ENCODE peak calls at places on chromosomes 16 and 17, in six cellular contexts. One of them, this sample, is unnamed.

GRCh38 chr16:83068686-83069085 is 441.9 kb downstream of the CDH13 start:
- DNase-seq in tibial artery: no peak
- DNase-seq in body of pancreas: no peak
- DNase-seq in IMR-90: peak
- DNase-seq in psoas muscle: no peak
- DNase-seq in CD8-positive, alpha-beta T cell: no peak
- DNase-seq in this sample: no peak

GRCh38 chr17:76268991-76269981 is 4.1 kb downstream of the UBALD2 start:
- DNase-seq in tibial artery: no peak
- DNase-seq in body of pancreas: no peak
- DNase-seq in IMR-90: no peak
- DNase-seq in psoas muscle: peak
- DNase-seq in CD8-positive, alpha-beta T cell: no peak
- DNase-seq in this sample: no peak

GRCh38 chr17:57597531-57598453 is 147.3 kb downstream of the CCDC182 start:
- DNase-seq in tibial artery: no peak
- DNase-seq in body of pancreas: peak
- DNase-seq in IMR-90: peak
- DNase-seq in psoas muscle: peak
- DNase-seq in CD8-positive, alpha-beta T cell: no peak
- DNase-seq in this sample: peak

GRCh38 chr16:3458278-3458851 is 14.9 kb downstream of the NAA60 start:
- DNase-seq in tibial artery: peak
- DNase-seq in body of pancreas: no peak
- DNase-seq in IMR-90: peak
- DNase-seq in psoas muscle: no peak
- DNase-seq in CD8-positive, alpha-beta T cell: no peak
- DNase-seq in this sample: no peak

GRCh38 chr17:56680676-56681075 is 87.2 kb downstream of the NOG start:
- DNase-seq in tibial artery: no peak
- DNase-seq in body of pancreas: no peak
- DNase-seq in IMR-90: no peak
- DNase-seq in psoas muscle: no peak
- DNase-seq in CD8-positive, alpha-beta T cell: no peak
- DNase-seq in this sample: no peak

GRCh38 chr17:53142890-53143289 is 679.8 kb upstream of the KIF2B start:
- DNase-seq in tibial artery: no peak
- DNase-seq in body of pancreas: no peak
- DNase-seq in IMR-90: no peak
- DNase-seq in psoas muscle: no peak
- DNase-seq in CD8-positive, alpha-beta T cell: no peak
- DNase-seq in this sample: no peak

GRCh38 chr16:77937473-77938195 is 84.7 kb upstream of the CLEC3A start:
- DNase-seq in tibial artery: no peak
- DNase-seq in body of pancreas: no peak
- DNase-seq in IMR-90: peak
- DNase-seq in psoas muscle: no peak
- DNase-seq in CD8-positive, alpha-beta T cell: no peak
- DNase-seq in this sample: no peak

GRCh38 chr17:77691216-77692085 is 267.1 kb upstream of the TNRC6C start:
- DNase-seq in tibial artery: peak
- DNase-seq in body of pancreas: no peak
- DNase-seq in IMR-90: no peak
- DNase-seq in psoas muscle: no peak
- DNase-seq in CD8-positive, alpha-beta T cell: no peak
- DNase-seq in this sample: no peak

GRCh38 chr16:67241008-67241900 is 6.0 kb downstream of the FHOD1 start:
- DNase-seq in tibial artery: peak
- DNase-seq in body of pancreas: peak
- DNase-seq in IMR-90: peak
- DNase-seq in psoas muscle: peak
- DNase-seq in CD8-positive, alpha-beta T cell: no peak
- DNase-seq in this sample: peak

GRCh38 chr16:22721497-22722100 is 92.4 kb upstream of the HS3ST2 start:
- DNase-seq in tibial artery: no peak
- DNase-seq in body of pancreas: no peak
- DNase-seq in IMR-90: no peak
- DNase-seq in psoas muscle: no peak
- DNase-seq in CD8-positive, alpha-beta T cell: no peak
- DNase-seq in this sample: peak

GRCh38 chr17:38729886-38730525 is at the start of gene CISD3:
- DNase-seq in tibial artery: peak
- DNase-seq in body of pancreas: peak
- DNase-seq in IMR-90: peak
- DNase-seq in psoas muscle: peak
- DNase-seq in CD8-positive, alpha-beta T cell: peak
- DNase-seq in this sample: peak

GRCh38 chr17:13302983-13303382 is 285.2 kb upstream of the ELAC2 start:
- DNase-seq in tibial artery: no peak
- DNase-seq in body of pancreas: no peak
- DNase-seq in IMR-90: no peak
- DNase-seq in psoas muscle: no peak
- DNase-seq in CD8-positive, alpha-beta T cell: no peak
- DNase-seq in this sample: no peak

GRCh38 chr17:67246648-67247415 is 1.8 kb upstream of the HELZ start:
- DNase-seq in tibial artery: no peak
- DNase-seq in body of pancreas: peak
- DNase-seq in IMR-90: peak
- DNase-seq in psoas muscle: peak
- DNase-seq in CD8-positive, alpha-beta T cell: no peak
- DNase-seq in this sample: no peak

GRCh38 chr17:20116683-20117309 is 107.6 kb downstream of the SPECC1 start:
- DNase-seq in tibial artery: no peak
- DNase-seq in body of pancreas: peak
- DNase-seq in IMR-90: peak
- DNase-seq in psoas muscle: no peak
- DNase-seq in CD8-positive, alpha-beta T cell: no peak
- DNase-seq in this sample: no peak

GRCh38 chr17:72301887-72302286 is 181.1 kb downstream of the SOX9 start:
- DNase-seq in tibial artery: no peak
- DNase-seq in body of pancreas: no peak
- DNase-seq in IMR-90: no peak
- DNase-seq in psoas muscle: no peak
- DNase-seq in CD8-positive, alpha-beta T cell: no peak
- DNase-seq in this sample: peak

GRCh38 chr17:63700528-63701441 is 860 bp upstream of the LIMD2 start:
- DNase-seq in tibial artery: peak
- DNase-seq in body of pancreas: peak
- DNase-seq in IMR-90: peak
- DNase-seq in psoas muscle: peak
- DNase-seq in CD8-positive, alpha-beta T cell: no peak
- DNase-seq in this sample: peak
- TF ChIP-seq CTCF in tibial artery: no peak
- TF ChIP-seq CTCF in body of pancreas: no peak
- TF ChIP-seq CTCF in IMR-90: no peak
- TF ChIP-seq CTCF in psoas muscle: no peak
- TF ChIP-seq CTCF in CD8-positive, alpha-beta T cell: no peak
- TF ChIP-seq CTCF in this sample: peak

GRCh38 chr17:79655672-79656290 is 44.9 kb upstream of the RBFOX3 start:
- DNase-seq in tibial artery: peak
- DNase-seq in body of pancreas: no peak
- DNase-seq in IMR-90: no peak
- DNase-seq in psoas muscle: no peak
- DNase-seq in CD8-positive, alpha-beta T cell: no peak
- DNase-seq in this sample: no peak
- H3K4me3 ChIP-seq in tibial artery: no peak
- H3K4me3 ChIP-seq in body of pancreas: no peak
- H3K4me3 ChIP-seq in IMR-90: no peak
- H3K4me3 ChIP-seq in psoas muscle: no peak
- H3K4me3 ChIP-seq in CD8-positive, alpha-beta T cell: no peak
- H3K4me3 ChIP-seq in this sample: no peak

GRCh38 chr16:26546573-26546972 is 520.2 kb upstream of the C16orf82 start:
- DNase-seq in tibial artery: no peak
- DNase-seq in body of pancreas: no peak
- DNase-seq in IMR-90: no peak
- DNase-seq in psoas muscle: no peak
- DNase-seq in CD8-positive, alpha-beta T cell: no peak
- DNase-seq in this sample: no peak

GRCh38 chr16:26550111-26550610 is 516.6 kb upstream of the C16orf82 start:
- DNase-seq in tibial artery: no peak
- DNase-seq in body of pancreas: no peak
- DNase-seq in IMR-90: no peak
- DNase-seq in psoas muscle: no peak
- DNase-seq in CD8-positive, alpha-beta T cell: no peak
- DNase-seq in this sample: no peak

GRCh38 chr16:26542198-26542597 is 524.5 kb upstream of the C16orf82 start:
- DNase-seq in tibial artery: no peak
- DNase-seq in body of pancreas: no peak
- DNase-seq in IMR-90: no peak
- DNase-seq in psoas muscle: no peak
- DNase-seq in CD8-positive, alpha-beta T cell: no peak
- DNase-seq in this sample: no peak

DNA sequence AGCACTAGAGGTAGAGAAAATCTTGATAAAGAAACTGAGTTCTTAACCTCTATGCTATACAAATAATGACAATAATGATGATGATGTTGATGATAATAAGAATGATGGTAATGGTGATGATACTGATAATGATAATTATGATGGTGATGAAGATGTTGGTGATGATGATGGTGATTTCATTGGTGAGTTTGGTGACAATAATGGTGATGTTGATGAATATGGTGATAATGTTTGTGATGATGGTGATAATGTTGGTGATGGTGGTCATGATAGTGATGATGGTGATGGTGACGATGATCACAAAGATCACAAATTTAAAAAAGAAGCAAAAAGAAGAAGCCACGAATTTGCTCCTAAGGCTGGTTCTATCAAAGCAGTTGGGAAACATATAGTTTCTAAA is 519.0 kb upstream of the C16orf82 start:
- DNase-seq in tibial artery: no peak
- DNase-seq in body of pancreas: no peak
- DNase-seq in IMR-90: no peak
- DNase-seq in psoas muscle: no peak
- DNase-seq in CD8-positive, alpha-beta T cell: no peak
- DNase-seq in this sample: no peak
- H3K27ac ChIP-seq in tibial artery: no peak
- H3K27ac ChIP-seq in body of pancreas: no peak
- H3K27ac ChIP-seq in IMR-90: no peak
- H3K27ac ChIP-seq in psoas muscle: no peak
- H3K27ac ChIP-seq in CD8-positive, alpha-beta T cell: no peak
- H3K27ac ChIP-seq in this sample: no peak

DNA sequence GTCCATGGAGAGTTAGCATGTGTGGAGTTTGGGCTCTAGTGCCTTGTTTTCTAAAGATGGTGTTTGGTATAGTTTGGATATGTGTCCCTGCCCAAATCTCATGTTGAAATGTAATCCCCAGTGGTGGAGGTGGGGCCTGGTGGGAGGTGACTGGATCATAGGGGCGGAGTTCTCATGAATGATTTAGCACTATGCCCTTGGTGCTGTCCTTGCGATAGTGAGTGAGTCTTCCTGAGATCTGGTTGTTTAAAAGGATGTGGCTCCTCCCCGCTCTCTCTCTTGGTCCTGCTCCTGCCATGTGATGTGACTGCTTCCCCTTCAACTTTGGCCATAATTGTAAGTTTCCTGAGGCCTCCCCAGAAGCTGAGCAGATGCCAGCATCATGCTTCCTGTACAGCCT is 8.9 kb upstream of the ZNF19 start:
- DNase-seq in tibial artery: no peak
- DNase-seq in body of pancreas: no peak
- DNase-seq in IMR-90: no peak
- DNase-seq in psoas muscle: no peak
- DNase-seq in CD8-positive, alpha-beta T cell: no peak
- DNase-seq in this sample: no peak
- TF ChIP-seq CTCF in tibial artery: no peak
- TF ChIP-seq CTCF in body of pancreas: no peak
- TF ChIP-seq CTCF in IMR-90: no peak
- TF ChIP-seq CTCF in psoas muscle: no peak
- TF ChIP-seq CTCF in CD8-positive, alpha-beta T cell: no peak
- TF ChIP-seq CTCF in this sample: no peak

DNA sequence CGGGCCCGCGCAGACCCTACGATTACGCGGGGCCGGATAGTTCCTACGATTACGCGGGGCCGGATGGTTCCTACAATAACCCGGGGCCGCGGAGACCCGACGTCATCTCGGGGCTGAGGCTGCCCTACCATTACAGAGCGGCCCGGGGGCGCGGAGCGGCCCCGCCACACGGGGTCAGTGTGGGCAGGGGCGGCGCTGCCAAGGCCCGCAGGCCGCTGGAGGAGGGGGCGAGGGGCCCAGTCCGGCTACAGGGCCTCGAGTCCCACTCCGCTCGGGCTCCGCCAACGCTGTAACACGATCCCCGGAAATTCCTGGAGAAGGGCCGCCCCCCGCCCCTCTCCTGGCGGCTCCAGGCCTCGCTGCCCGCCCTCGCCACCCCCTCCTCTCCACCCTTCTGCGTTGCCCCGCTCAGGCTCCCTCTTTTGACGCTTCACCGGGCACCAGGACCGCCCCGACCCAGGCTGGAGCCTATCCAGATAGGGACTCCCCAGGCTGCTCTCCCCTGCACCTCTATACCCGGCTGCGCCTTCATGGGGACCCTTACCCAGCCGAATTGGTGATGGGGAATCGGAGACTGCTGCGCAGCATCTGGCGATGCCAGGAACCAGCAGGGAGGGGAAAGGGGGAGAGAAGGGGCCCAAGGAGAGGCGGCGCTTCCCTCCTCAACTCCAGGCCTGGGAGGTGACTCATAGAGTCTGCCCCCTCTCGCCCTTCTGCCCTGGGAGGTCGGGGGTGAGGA is at the start of gene RAB34:
- DNase-seq in tibial artery: peak
- DNase-seq in body of pancreas: peak
- DNase-seq in IMR-90: peak
- DNase-seq in psoas muscle: peak
- DNase-seq in CD8-positive, alpha-beta T cell: no peak
- DNase-seq in this sample: peak
- H3K4me3 ChIP-seq in tibial artery: peak
- H3K4me3 ChIP-seq in body of pancreas: no peak
- H3K4me3 ChIP-seq in IMR-90: peak
- H3K4me3 ChIP-seq in psoas muscle: peak
- H3K4me3 ChIP-seq in CD8-positive, alpha-beta T cell: no peak
- H3K4me3 ChIP-seq in this sample: peak

This sample was measured in heart left ventricle.